ENCODE peak calls at places on chromosome 22, in eight cellular contexts. J is naive thymus-derived CD8-positive, alpha-beta T cell; Z is activated naive CD8-positive, alpha-beta T cell treated with anti-CD3 and anti-CD28 coated beads, Interleukin-2, amount 50 U/mL, for 24 hours; L is posterior vena cava; B is NCI-H1105 treated with DMSO at 0.1 percent for 48 hours; M is tibial nerve; V is lung microvascular endothelial cell; I is sciatic nerve. W is an unnamed sample.

GRCh38 chr22:44448271-44448780 is 49.7 kb downstream of the RTL6 start:
- DNase-seq in J (no peak), Z (no peak), L (peak; percentile 95), B (no peak), M (peak; percentile 54), V (no peak), I (peak; percentile 72), W (no peak)

GRCh38 chr22:35661377-35661937 is 13.2 kb downstream of the APOL6 start:
- DNase-seq in J (no peak), Z (no peak), L (no peak), B (no peak), M (no peak), V (no peak), I (no peak), W (no peak)

GRCh38 chr22:49023161-49023878 is 804.4 kb downstream of the BRD1 start:
- DNase-seq in J (no peak), Z (no peak), L (peak; percentile 62), B (no peak), M (no peak), V (no peak), I (peak; percentile 42), W (no peak)

GRCh38 chr22:20946991-20947390 is 20.1 kb upstream of the AIFM3 start:
- DNase-seq in J (no peak), Z (no peak), L (no peak), B (no peak), M (no peak), V (no peak), I (no peak), W (no peak)

GRCh38 chr22:27676545-27677188 is 124.9 kb downstream of the MN1 start:
- DNase-seq in J (no peak), Z (no peak), L (no peak), B (no peak), M (no peak), V (no peak), I (no peak), W (no peak)

GRCh38 chr22:44522526-44523170 is 24.6 kb upstream of the RTL6 start:
- DNase-seq in J (no peak), Z (no peak), L (no peak), B (no peak), M (no peak), V (no peak), I (no peak), W (peak; percentile 42)

GRCh38 chr22:33332538-33332937 is 274.4 kb upstream of the SYN3 start:
- DNase-seq in J (no peak), Z (no peak), L (no peak), B (no peak), M (no peak), V (no peak), I (no peak), W (no peak)

GRCh38 chr22:48223488-48224190 is 1461.2 kb downstream of the TBC1D22A start:
- DNase-seq in J (no peak), Z (no peak), L (no peak), B (no peak), M (no peak), V (no peak), I (no peak), W (no peak)

GRCh38 chr22:50699754-50700386 is 27.2 kb downstream of the SHANK3 start:
- DNase-seq in J (no peak), Z (no peak), L (peak; percentile 58), B (no peak), M (no peak), V (no peak), I (peak; percentile 35), W (no peak)

GRCh38 chr22:32820131-32820882 is 18.8 kb downstream of the TIMP3 start:
- DNase-seq in J (no peak), Z (no peak), L (no peak), B (no peak), M (no peak), V (no peak), I (no peak), W (no peak)

GRCh38 chr22:45548991-45549736 is 46.5 kb downstream of the FBLN1 start:
- DNase-seq in J (no peak), Z (no peak), L (no peak), B (no peak), M (peak; percentile 40), V (no peak), I (no peak), W (no peak)

GRCh38 chr22:43723816-43724215 is 88.3 kb downstream of the EFCAB6 start:
- DNase-seq in J (no peak), Z (no peak), L (no peak), B (no peak), M (no peak), V (no peak), I (no peak), W (no peak)

GRCh38 chr22:39658367-39658766 is 87.8 kb downstream of the CACNA1I start:
- DNase-seq in J (peak; percentile 24), Z (no peak), L (no peak), B (no peak), M (no peak), V (no peak), I (no peak), W (no peak)

W was measured in ecto neural progenitor cell.